ENCODE peak calls at places on chromosome 4, in four cellular contexts. Y is K562; B is CD4-positive, alpha-beta T cell; S is psoas muscle. I is an unnamed sample.

GRCh38 chr4:93832097-93832496 is 3.5 kb downstream of the ATOH1 start:
- DNase-seq in B (no peak), Y (no peak), S (no peak), I (no peak)

GRCh38 chr4:77127837-77128621 is 29.0 kb upstream of the CCNG2 start:
- DNase-seq in Y (no peak), S (no peak), B (no peak), I (no peak)

GRCh38 chr4:177283167-177283566 is 26.5 kb upstream of the NEIL3 start:
- DNase-seq in S (no peak), B (no peak), Y (no peak), I (no peak)

GRCh38 chr4:5372198-5372597 is 320.9 kb downstream of the STK32B start:
- DNase-seq in Y (no peak), S (no peak), B (no peak), I (no peak)

GRCh38 chr4:7635971-7636508 is 201.3 kb upstream of the PSAPL1 start:
- DNase-seq in S (no peak), Y (no peak), B (no peak), I (no peak)

GRCh38 chr4:53233396-53233795 is 132.5 kb downstream of the SCFD2 start:
- DNase-seq in Y (no peak), B (no peak), S (no peak), I (no peak)

GRCh38 chr4:61984260-61984909 is 784.3 kb downstream of the ADGRL3 start:
- DNase-seq in S (no peak), Y (no peak), B (no peak), I (no peak)

GRCh38 chr4:100189820-100190642 is at the start of gene DDIT4L:
- DNase-seq in S (peak; percentile 69), Y (peak; percentile 1), B (no peak), I (peak; percentile 45)

GRCh38 chr4:119498520-119498919 is 130.1 kb downstream of the PDE5A start:
- DNase-seq in S (no peak), Y (no peak), B (no peak), I (no peak)

GRCh38 chr4:119490335-119490734 is 138.3 kb downstream of the PDE5A start:
- DNase-seq in B (no peak), S (no peak), Y (no peak), I (no peak)

GRCh38 chr4:119489305-119489704 is 139.3 kb downstream of the PDE5A start:
- DNase-seq in B (no peak), S (no peak), Y (no peak), I (no peak)

GRCh38 chr4:119493419-119493818 is 135.2 kb downstream of the PDE5A start:
- DNase-seq in Y (no peak), B (no peak), S (no peak), I (no peak)
- TF ChIP-seq CTCF in Y (peak; percentile 15), B (no peak), S (no peak), I (no peak)

GRCh38 chr4:158786155-158786581 is 17.3 kb downstream of the FNIP2 start:
- DNase-seq in Y (no peak), B (no peak), S (no peak), I (no peak)
- TF ChIP-seq CTCF in Y (no peak), B (no peak), S (no peak), I (no peak)

GRCh38 chr4:89556596-89557305 is 249.2 kb upstream of the GPRIN3 start:
- DNase-seq in S (no peak), B (no peak), Y (no peak), I (no peak)

GRCh38 chr4:89563431-89563830 is 255.8 kb upstream of the GPRIN3 start:
- DNase-seq in B (no peak), S (no peak), Y (no peak), I (no peak)

GRCh38 chr4:89558147-89558546 is 250.5 kb upstream of the GPRIN3 start:
- DNase-seq in B (no peak), S (no peak), Y (no peak), I (no peak)

GRCh38 chr4:89562715-89563114 is 255.1 kb upstream of the GPRIN3 start:
- DNase-seq in Y (no peak), B (no peak), S (no peak), I (no peak)

DNA sequence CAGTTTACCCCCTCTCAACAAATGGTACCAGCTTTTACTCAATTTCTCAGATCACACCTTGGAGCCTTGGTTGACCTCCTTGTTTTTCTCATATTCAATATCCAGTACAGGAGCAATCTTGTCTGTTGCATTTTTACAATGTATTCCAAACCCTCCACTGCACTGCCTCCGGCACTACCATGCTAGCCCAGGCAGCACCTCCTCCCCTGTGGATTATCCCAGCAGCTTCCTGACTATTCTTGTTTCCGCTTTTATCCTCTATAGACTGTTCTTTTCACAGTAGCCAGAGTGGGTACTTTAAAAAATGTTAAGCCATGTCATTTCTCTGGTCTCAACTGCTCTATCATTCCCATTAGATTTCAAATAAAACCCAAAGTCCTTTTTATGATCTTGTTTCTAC is 253.5 kb upstream of the GPRIN3 start:
- DNase-seq in Y (no peak), S (no peak), B (no peak), I (no peak)
- TF ChIP-seq CTCF in Y (no peak), S (no peak), B (no peak), I (no peak)

GRCh38 chr4:66014146-66014765 is 344.0 kb upstream of the EPHA5 start:
- DNase-seq in Y (no peak), B (no peak), S (peak; percentile 4), I (no peak)
- TF ChIP-seq CTCF in Y (no peak), B (no peak), S (no peak), I (no peak)

I was measured in Calu3.